ENCODE peak calls at places on chromosomes 2 and 18, in five cellular contexts. B is nephron progenitor cell, X is IMR-90, W is heart left ventricle, L is thyroid gland. G is an unnamed sample.

GRCh38 chr18:8117008-8117376 is 492.2 kb upstream of the RAB12 start:
- DNase-seq in B (no peak), X (peak), W (no peak), L (no peak), G (no peak)

GRCh38 chr2:10517351-10518043 is 69.4 kb upstream of the ODC1 start:
- DNase-seq in B (no peak), X (no peak), W (no peak), L (no peak), G (no peak)

GRCh38 chr2:74006424-74006823 is 21.7 kb downstream of the TET3 start:
- DNase-seq in B (no peak), X (no peak), W (no peak), L (no peak), G (no peak)

GRCh38 chr2:239580199-239580527 is 179.3 kb upstream of the HDAC4 start:
- DNase-seq in B (no peak), X (no peak), W (peak), L (no peak), G (no peak)

GRCh38 chr2:46164581-46165301 is 132.5 kb upstream of the EPAS1 start:
- DNase-seq in B (no peak), X (peak), W (no peak), L (peak), G (peak)

GRCh38 chr2:46118656-46119338 is 178.4 kb upstream of the EPAS1 start:
- DNase-seq in B (no peak), X (no peak), W (no peak), L (no peak), G (peak)

GRCh38 chr2:221541131-221541735 is 30.9 kb downstream of the EPHA4 start:
- DNase-seq in B (no peak), X (no peak), W (no peak), L (no peak), G (no peak)

GRCh38 chr18:77199707-77200106 is 49.9 kb upstream of the GALR1 start:
- DNase-seq in B (no peak), X (no peak), W (no peak), L (no peak), G (no peak)

GRCh38 chr18:67092141-67092540 is 424.4 kb downstream of the DSEL start:
- DNase-seq in B (no peak), X (no peak), W (no peak), L (no peak), G (no peak)

GRCh38 chr18:34320267-34320666 is 95.6 kb upstream of the NOL4 start:
- DNase-seq in B (no peak), X (no peak), W (no peak), L (no peak), G (no peak)

GRCh38 chr18:25349131-25349925 is 2.6 kb downstream of the ZNF521 start:
- DNase-seq in B (peak), X (peak), W (peak), L (peak), G (peak)

GRCh38 chr2:112001942-112002341 is 53.1 kb upstream of the TMEM87B start:
- DNase-seq in B (no peak), X (no peak), W (no peak), L (no peak), G (peak)

GRCh38 chr18:10351858-10352257 is 102.6 kb upstream of the APCDD1 start:
- DNase-seq in B (no peak), X (no peak), W (no peak), L (no peak), G (no peak)

GRCh38 chr2:135822855-135823254 is 14.1 kb downstream of the LCT start:
- DNase-seq in B (no peak), X (no peak), W (no peak), L (no peak), G (no peak)

GRCh38 chr2:60514886-60515407 is 38.5 kb downstream of the BCL11A start:
- DNase-seq in B (no peak), X (no peak), W (no peak), L (no peak), G (no peak)

GRCh38 chr18:73766915-73767314 is 380.7 kb downstream of the FBXO15 start:
- DNase-seq in B (no peak), X (no peak), W (no peak), L (no peak), G (peak)

GRCh38 chr2:241156997-241157441 is 6.8 kb downstream of the PPP1R7 start:
- DNase-seq in B (no peak), X (no peak), W (no peak), L (no peak), G (no peak)

GRCh38 chr2:182319556-182319955 is 107.3 kb downstream of the PDE1A start:
- DNase-seq in B (no peak), X (no peak), W (no peak), L (no peak), G (no peak)

GRCh38 chr2:11746807-11747459 is 501 bp downstream of the LPIN1 start:
- DNase-seq in B (no peak), X (peak), W (no peak), L (peak), G (peak)

GRCh38 chr2:75311993-75312392 is 112.7 kb upstream of the TACR1 start:
- DNase-seq in B (no peak), X (no peak), W (no peak), L (no peak), G (no peak)

GRCh38 chr2:232815569-232815968 is 39.2 kb upstream of the KCNJ13 start:
- DNase-seq in B (no peak), X (peak), W (no peak), L (no peak), G (no peak)

GRCh38 chr2:232809349-232810124 is 33.2 kb upstream of the KCNJ13 start:
- DNase-seq in B (no peak), X (no peak), W (no peak), L (no peak), G (no peak)

GRCh38 chr2:232810444-232810843 is 34.1 kb upstream of the KCNJ13 start:
- DNase-seq in B (no peak), X (no peak), W (no peak), L (no peak), G (no peak)
- TF ChIP-seq CTCF in B (no peak), X (no peak), W (no peak), L (no peak), G (no peak)

DNA sequence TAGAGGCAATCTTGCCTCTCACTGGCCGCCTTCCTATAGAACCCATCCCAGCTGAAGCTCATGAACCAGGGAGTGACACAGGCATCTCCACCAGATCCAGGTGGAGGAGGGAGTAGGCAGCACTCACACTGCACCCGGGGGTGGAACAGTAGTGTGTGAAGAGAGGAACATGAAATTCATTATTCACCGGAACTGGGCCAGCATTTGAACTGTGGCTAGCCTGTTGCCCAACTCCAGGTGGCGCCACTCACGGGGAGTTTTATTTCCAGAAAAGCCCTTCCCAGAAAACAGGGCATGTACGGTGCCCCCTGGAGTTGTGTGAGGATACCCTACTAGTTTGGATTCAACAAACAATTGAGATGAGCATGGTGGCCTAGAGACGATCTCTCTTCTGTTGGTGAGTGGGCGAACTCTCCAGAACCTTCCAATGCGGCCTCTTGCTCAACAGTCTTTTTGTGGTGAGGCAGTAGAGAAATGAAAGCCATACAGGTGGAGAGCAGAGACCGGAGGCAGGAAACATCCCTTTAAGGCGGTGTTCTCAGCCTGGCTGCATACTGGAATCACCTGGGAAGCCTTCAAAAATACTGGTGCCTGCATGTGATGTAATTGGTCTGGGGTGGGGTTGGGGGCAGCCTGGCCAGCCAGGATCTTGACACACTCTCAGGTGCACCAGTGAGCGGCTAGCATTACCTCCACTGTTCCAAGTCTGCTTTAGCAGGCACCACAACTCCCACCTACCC is 73.5 kb upstream of the NEDD4L start:
- DNase-seq in B (no peak), X (no peak), W (no peak), L (no peak), G (no peak)
- TF ChIP-seq CTCF in B (peak), X (peak), W (no peak), L (no peak), G (peak)

GRCh38 chr2:169609264-169609663 is 25.1 kb downstream of the PPIG start:
- DNase-seq in B (no peak), X (no peak), W (no peak), L (no peak), G (no peak)
- TF ChIP-seq CTCF in B (no peak), X (no peak), W (no peak), L (no peak), G (no peak)

GRCh38 chr2:176876493-176877103 is 336.0 kb upstream of the HNRNPA3 start:
- DNase-seq in B (no peak), X (no peak), W (no peak), L (no peak), G (no peak)

GRCh38 chr2:176872406-176872805 is 340.2 kb upstream of the HNRNPA3 start:
- DNase-seq in B (no peak), X (no peak), W (no peak), L (no peak), G (no peak)

DNA sequence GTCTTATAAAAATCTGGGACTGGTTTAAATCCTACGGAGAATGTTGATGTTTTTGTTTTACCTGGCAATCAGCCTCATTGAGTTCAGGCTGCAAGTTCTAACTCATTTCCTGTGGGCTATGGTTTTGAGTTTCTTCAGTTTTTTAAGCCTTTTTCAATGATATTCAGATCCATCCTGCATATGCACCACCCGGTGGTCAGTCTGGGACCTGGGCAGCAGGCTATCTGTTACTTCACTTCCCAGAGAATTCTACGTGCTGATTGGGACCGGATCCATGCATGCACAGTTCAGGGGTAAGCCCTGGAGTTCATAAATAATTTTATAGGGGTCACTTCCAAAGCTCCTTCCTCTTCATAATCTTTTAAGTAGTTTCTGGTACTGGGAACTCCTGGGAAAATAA is 339.2 kb upstream of the HNRNPA3 start:
- DNase-seq in B (no peak), X (peak), W (no peak), L (no peak), G (no peak)
- TF ChIP-seq CTCF in B (no peak), X (no peak), W (no peak), L (no peak), G (no peak)

G was measured in cardiac fibroblast.